ENCODE peak calls at places on chromosomes 12 and 14, in ten cellular contexts. R is transverse colon, B is IMR-90, V is BJ, G is GM12865, I is right atrium auricular region, J is kidney epithelial cell, D is cardiac muscle cell, F is HL-60, P is AG04449. W is an unnamed sample.

GRCh38 chr14:21060590-21061346 is 3.1 kb downstream of the RNASE8 start:
- DNase-seq in R (peak), B (no peak), V (no peak), G (no peak), I (no peak), J (no peak), D (no peak), F (no peak), P (no peak), W (no peak)

GRCh38 chr14:105931808-105932483 is 405.6 kb downstream of the TMEM121 start:
- DNase-seq in R (no peak), B (no peak), V (no peak), G (peak), I (no peak), J (no peak), D (no peak), F (no peak), P (no peak), W (no peak)

GRCh38 chr12:3771853-3772252 is 18.9 kb upstream of the CRACR2A start:
- DNase-seq in R (no peak), B (no peak), V (no peak), G (no peak), I (no peak), J (no peak), D (no peak), F (no peak), P (no peak), W (no peak)

GRCh38 chr12:100110276-100110675 is 32.4 kb downstream of the BLTP3B start:
- DNase-seq in R (no peak), B (no peak), V (no peak), G (no peak), I (no peak), J (no peak), D (no peak), F (no peak), P (no peak), W (no peak)

GRCh38 chr12:112234303-112234702 is 108.9 kb downstream of the TRAFD1 start:
- DNase-seq in R (no peak), B (no peak), V (no peak), G (no peak), I (no peak), J (no peak), D (no peak), F (no peak), P (no peak), W (no peak)

GRCh38 chr14:49641697-49642129 is 6.7 kb upstream of the DNAAF2 start:
- DNase-seq in R (peak), B (peak), V (no peak), G (peak), I (no peak), J (no peak), D (peak), F (no peak), P (no peak), W (no peak)

GRCh38 chr12:1644523-1645438 is 15.8 kb downstream of the WNT5B start:
- DNase-seq in R (peak), B (peak), V (peak), G (no peak), I (peak), J (no peak), D (peak), F (no peak), P (no peak), W (peak)

GRCh38 chr12:106898001-106898966 is 57.4 kb upstream of the TMEM263 start:
- DNase-seq in R (no peak), B (no peak), V (no peak), G (no peak), I (no peak), J (no peak), D (no peak), F (no peak), P (no peak), W (no peak)

GRCh38 chr14:23984891-23985607 is 3.7 kb upstream of the DHRS4L2 start:
- DNase-seq in R (no peak), B (peak), V (peak), G (no peak), I (no peak), J (no peak), D (peak), F (peak), P (peak), W (peak)

GRCh38 chr12:4987076-4987775 is 56.5 kb upstream of the KCNA5 start:
- DNase-seq in R (no peak), B (no peak), V (no peak), G (no peak), I (no peak), J (no peak), D (no peak), F (no peak), P (no peak), W (no peak)

GRCh38 chr14:75610839-75611238 is 32.4 kb downstream of the FLVCR2 start:
- DNase-seq in R (no peak), B (no peak), V (no peak), G (no peak), I (no peak), J (no peak), D (peak), F (no peak), P (no peak), W (peak)

GRCh38 chr12:52631676-52632459 is 13.5 kb upstream of the KRT73 start:
- DNase-seq in R (no peak), B (no peak), V (no peak), G (no peak), I (peak), J (no peak), D (no peak), F (no peak), P (no peak), W (no peak)

GRCh38 chr12:24078318-24078765 is 128.9 kb upstream of the SOX5 start:
- DNase-seq in R (no peak), B (peak), V (no peak), G (no peak), I (no peak), J (no peak), D (peak), F (no peak), P (no peak), W (no peak)

GRCh38 chr14:68957688-68958248 is 21.3 kb downstream of the ACTN1 start:
- DNase-seq in R (no peak), B (no peak), V (no peak), G (no peak), I (no peak), J (no peak), D (no peak), F (no peak), P (no peak), W (no peak)

GRCh38 chr12:123675436-123675835 is 4.5 kb downstream of the TCTN2 start:
- DNase-seq in R (no peak), B (no peak), V (no peak), G (no peak), I (no peak), J (no peak), D (no peak), F (no peak), P (no peak), W (no peak)

GRCh38 chr12:123670882-123671728 is at the start of gene TCTN2:
- DNase-seq in R (peak), B (peak), V (peak), G (peak), I (peak), J (peak), D (peak), F (peak), P (peak), W (peak)

GRCh38 chr12:123667771-123668170 is 3.1 kb upstream of the TCTN2 start:
- DNase-seq in R (no peak), B (no peak), V (no peak), G (no peak), I (no peak), J (no peak), D (no peak), F (no peak), P (no peak), W (no peak)

DNA sequence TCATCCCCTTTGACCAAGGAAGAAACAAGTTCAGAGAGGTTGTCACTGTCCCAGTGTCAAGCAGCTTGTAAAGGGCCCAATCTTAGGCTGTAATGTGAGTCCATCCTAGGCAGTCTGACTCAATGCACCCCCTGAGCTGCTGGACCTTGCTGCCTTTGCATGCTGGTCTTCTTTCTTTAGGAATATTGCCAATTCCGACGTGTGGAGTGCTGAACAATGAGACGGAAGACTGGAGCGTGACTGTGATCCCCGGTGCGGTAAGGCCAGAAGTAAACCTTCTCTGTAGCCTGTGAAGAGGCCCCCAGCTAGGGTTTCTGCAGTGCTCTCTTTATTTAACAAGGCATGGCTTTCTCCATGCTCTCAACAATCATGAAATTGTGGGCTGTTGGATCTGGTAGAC is 963 bp downstream of the TCTN2 start:
- DNase-seq in R (no peak), B (peak), V (no peak), G (no peak), I (no peak), J (peak), D (peak), F (no peak), P (no peak), W (peak)
- H3K4me3 ChIP-seq in R (peak), B (peak), V (peak), G (no peak), I (peak), J (peak), D (peak), F (no peak), P (peak), W (peak)

DNA sequence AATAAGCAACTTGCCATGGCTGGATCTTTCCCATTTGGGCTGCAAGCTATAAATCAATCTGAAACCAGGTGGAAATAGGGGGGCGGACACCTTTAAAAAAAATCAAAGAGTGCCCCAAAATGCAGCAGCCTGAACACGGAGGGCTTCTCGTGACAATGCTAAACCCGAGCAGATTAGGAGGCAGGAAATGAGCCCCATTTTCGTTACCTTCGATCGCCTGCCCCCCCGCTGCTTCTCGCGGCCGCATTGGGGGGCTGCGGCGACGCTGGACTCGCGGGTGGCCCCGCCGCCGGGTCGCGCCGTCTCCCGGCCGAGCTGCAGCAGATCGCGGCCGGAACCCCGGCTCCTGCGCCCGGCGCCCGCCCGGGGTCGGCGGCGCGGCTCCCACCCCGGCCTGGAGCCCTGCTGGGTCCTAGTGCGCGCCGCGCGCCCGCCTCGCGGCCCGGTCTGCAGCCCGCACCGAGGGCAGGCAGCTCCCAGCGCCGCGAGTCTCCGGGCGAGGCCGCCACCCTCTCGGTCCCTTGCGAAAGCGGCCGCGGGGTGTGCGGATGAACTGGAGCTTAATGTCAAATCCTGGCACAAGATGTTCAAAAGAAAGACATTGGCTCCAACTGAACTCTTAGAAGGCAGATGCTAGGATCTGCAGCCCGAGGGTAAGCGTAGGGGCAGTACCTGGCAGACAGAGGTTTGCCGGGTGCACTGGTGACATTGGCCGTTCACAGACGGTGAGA is 202.0 kb upstream of the FOXN3 start:
- DNase-seq in R (peak), B (peak), V (no peak), G (peak), I (peak), J (no peak), D (peak), F (peak), P (no peak), W (peak)
- TF ChIP-seq CTCF in R (no peak), B (peak), V (no peak), G (no peak), I (no peak), J (no peak), D (no peak), F (no peak), P (no peak), W (no peak)

DNA sequence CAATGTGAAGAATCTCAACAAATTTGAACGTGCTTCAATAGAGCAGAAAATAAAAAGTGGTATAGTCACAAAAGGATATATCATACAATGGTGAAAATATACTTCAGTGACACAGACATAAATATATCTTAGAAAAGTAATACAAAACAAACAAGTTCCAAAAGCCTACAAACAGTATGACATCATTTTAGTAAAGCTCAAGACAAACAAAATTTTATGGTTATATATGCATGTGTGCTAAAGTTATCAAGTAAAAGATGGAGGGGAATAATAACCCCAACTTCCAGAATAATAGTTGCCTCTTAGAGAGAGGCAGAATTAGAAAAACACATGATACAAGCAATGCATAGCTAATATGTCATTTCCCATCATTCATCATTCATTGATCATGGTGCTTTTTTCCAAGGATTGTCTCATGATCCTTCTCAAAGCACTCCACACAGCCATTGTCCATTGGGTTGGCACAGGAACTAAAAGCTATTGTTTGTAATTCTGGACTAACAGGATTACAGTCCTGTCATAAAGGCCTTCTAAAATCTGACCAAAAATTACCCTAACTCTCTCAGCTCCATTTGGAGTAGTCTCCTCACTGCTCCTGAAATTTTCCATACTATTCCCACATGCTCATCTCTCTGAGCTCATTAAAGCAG is 59.5 kb downstream of the IFNG-AS1 start:
- DNase-seq in R (no peak), B (no peak), V (no peak), G (no peak), I (no peak), J (no peak), D (no peak), F (no peak), P (no peak), W (no peak)
- H3K4me3 ChIP-seq in R (no peak), B (no peak), V (no peak), G (no peak), I (no peak), J (no peak), D (no peak), F (no peak), P (no peak), W (no peak)

DNA sequence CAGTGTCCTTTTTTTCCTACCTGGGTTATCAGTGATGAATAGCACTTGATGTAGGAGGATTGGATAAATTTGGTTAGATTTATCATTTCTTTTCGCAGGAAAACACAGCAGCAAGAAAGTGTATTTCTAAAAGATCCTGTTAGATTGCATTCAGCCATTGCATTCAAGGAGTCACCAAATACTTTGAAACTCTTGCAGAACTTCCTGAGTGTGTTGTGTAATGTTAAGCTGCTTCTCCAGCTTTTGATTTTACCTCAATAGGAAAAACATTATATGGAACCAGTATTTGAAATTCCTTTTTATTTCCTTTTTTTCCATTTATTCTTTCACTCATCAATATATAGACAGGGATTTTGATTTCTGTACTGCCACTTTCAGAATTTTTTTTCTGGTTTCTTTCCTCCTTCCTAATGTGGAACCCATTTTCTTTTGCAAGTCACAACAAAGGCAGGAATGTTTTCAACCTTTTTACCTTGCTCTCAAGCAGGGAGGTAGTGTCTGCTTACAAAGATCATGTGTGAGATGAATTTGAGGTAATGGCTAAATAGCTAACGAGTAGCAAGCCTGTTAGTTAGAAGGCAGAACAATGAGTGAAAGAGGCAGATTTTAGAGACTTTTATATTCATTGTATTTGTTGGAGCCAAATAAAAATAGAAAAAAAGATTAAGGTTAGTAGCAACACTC is 56.2 kb downstream of the PPHLN1 start:
- DNase-seq in R (no peak), B (peak), V (peak), G (no peak), I (no peak), J (no peak), D (peak), F (peak), P (peak), W (peak)
- TF ChIP-seq CTCF in R (no peak), B (no peak), V (no peak), G (no peak), I (no peak), J (no peak), D (no peak), F (no peak), P (no peak), W (no peak)